ENCODE peak calls at places on chromosome X, in eight cellular contexts. One of them, this sample, is unnamed.

GRCh38 chrX:22740836-22741235 is 258.9 kb upstream of the DDX53 start:
- DNase-seq in pancreas: no peak
- DNase-seq in glutamatergic neuron: no peak
- DNase-seq in mesothelial cell of epicardium: no peak
- DNase-seq in fibroblast of mammary gland: no peak
- DNase-seq in cardiac fibroblast: no peak
- DNase-seq in GM13977: no peak
- DNase-seq in GM10248: no peak
- DNase-seq in this sample: no peak

GRCh38 chrX:2581296-2581695 is 80.5 kb upstream of the DHRSX start:
- DNase-seq in pancreas: no peak
- DNase-seq in glutamatergic neuron: no peak
- DNase-seq in mesothelial cell of epicardium: no peak
- DNase-seq in fibroblast of mammary gland: no peak
- DNase-seq in cardiac fibroblast: no peak
- DNase-seq in GM13977: no peak
- DNase-seq in GM10248: no peak
- DNase-seq in this sample: no peak

GRCh38 chrX:134782796-134783195 is 124.5 kb upstream of the PLAC1 start:
- DNase-seq in pancreas: no peak
- DNase-seq in glutamatergic neuron: no peak
- DNase-seq in mesothelial cell of epicardium: no peak
- DNase-seq in fibroblast of mammary gland: peak; percentile 58
- DNase-seq in cardiac fibroblast: peak; percentile 60
- DNase-seq in GM13977: no peak
- DNase-seq in GM10248: no peak
- DNase-seq in this sample: no peak

GRCh38 chrX:153725039-153725831 is 579 bp downstream of the ABCD1 start:
- DNase-seq in pancreas: peak; percentile 47
- DNase-seq in glutamatergic neuron: no peak
- DNase-seq in mesothelial cell of epicardium: no peak
- DNase-seq in fibroblast of mammary gland: no peak
- DNase-seq in cardiac fibroblast: no peak
- DNase-seq in GM13977: peak; percentile 63
- DNase-seq in GM10248: peak; percentile 30
- DNase-seq in this sample: peak; percentile 53

GRCh38 chrX:129717902-129718301 is 20.9 kb upstream of the XPNPEP2 start:
- DNase-seq in pancreas: no peak
- DNase-seq in glutamatergic neuron: no peak
- DNase-seq in mesothelial cell of epicardium: no peak
- DNase-seq in fibroblast of mammary gland: peak; percentile 87
- DNase-seq in cardiac fibroblast: peak; percentile 78
- DNase-seq in GM13977: no peak
- DNase-seq in GM10248: no peak
- DNase-seq in this sample: no peak

GRCh38 chrX:24027985-24028384 is 999 bp upstream of the KLHL15 start:
- DNase-seq in pancreas: no peak
- DNase-seq in glutamatergic neuron: no peak
- DNase-seq in mesothelial cell of epicardium: no peak
- DNase-seq in fibroblast of mammary gland: no peak
- DNase-seq in cardiac fibroblast: no peak
- DNase-seq in GM13977: no peak
- DNase-seq in GM10248: no peak
- DNase-seq in this sample: no peak

GRCh38 chrX:56733459-56734046 is 4.5 kb downstream of the NBDY start:
- DNase-seq in pancreas: peak; percentile 42
- DNase-seq in glutamatergic neuron: peak; percentile 24
- DNase-seq in mesothelial cell of epicardium: no peak
- DNase-seq in fibroblast of mammary gland: peak; percentile 51
- DNase-seq in cardiac fibroblast: peak; percentile 73
- DNase-seq in GM13977: peak; percentile 42
- DNase-seq in GM10248: peak; percentile 23
- DNase-seq in this sample: peak; percentile 10

GRCh38 chrX:15334561-15334960 is 762 bp downstream of the PIGA start:
- DNase-seq in pancreas: peak; percentile 24
- DNase-seq in glutamatergic neuron: no peak
- DNase-seq in mesothelial cell of epicardium: no peak
- DNase-seq in fibroblast of mammary gland: peak; percentile 35
- DNase-seq in cardiac fibroblast: peak; percentile 46
- DNase-seq in GM13977: peak; percentile 26
- DNase-seq in GM10248: peak; percentile 13
- DNase-seq in this sample: peak; percentile 12

GRCh38 chrX:11533211-11533651 is 132.5 kb downstream of the ARHGAP6 start:
- DNase-seq in pancreas: no peak
- DNase-seq in glutamatergic neuron: no peak
- DNase-seq in mesothelial cell of epicardium: no peak
- DNase-seq in fibroblast of mammary gland: peak; percentile 88
- DNase-seq in cardiac fibroblast: peak; percentile 85
- DNase-seq in GM13977: peak; percentile 56
- DNase-seq in GM10248: peak; percentile 37
- DNase-seq in this sample: peak; percentile 14

GRCh38 chrX:123860983-123861382 is 1.1 kb downstream of the XIAP start:
- DNase-seq in pancreas: no peak
- DNase-seq in glutamatergic neuron: no peak
- DNase-seq in mesothelial cell of epicardium: no peak
- DNase-seq in fibroblast of mammary gland: peak; percentile 30
- DNase-seq in cardiac fibroblast: peak; percentile 32
- DNase-seq in GM13977: no peak
- DNase-seq in GM10248: no peak
- DNase-seq in this sample: no peak

GRCh38 chrX:55143621-55144020 is 54.8 kb downstream of the PAGE2 start:
- DNase-seq in pancreas: no peak
- DNase-seq in glutamatergic neuron: no peak
- DNase-seq in mesothelial cell of epicardium: no peak
- DNase-seq in fibroblast of mammary gland: no peak
- DNase-seq in cardiac fibroblast: peak; percentile 28
- DNase-seq in GM13977: no peak
- DNase-seq in GM10248: no peak
- DNase-seq in this sample: no peak

GRCh38 chrX:129845616-129846190 is 2.0 kb upstream of the ZDHHC9 start:
- DNase-seq in pancreas: no peak
- DNase-seq in glutamatergic neuron: no peak
- DNase-seq in mesothelial cell of epicardium: no peak
- DNase-seq in fibroblast of mammary gland: no peak
- DNase-seq in cardiac fibroblast: no peak
- DNase-seq in GM13977: no peak
- DNase-seq in GM10248: no peak
- DNase-seq in this sample: no peak

GRCh38 chrX:130539721-130540321 is 138.0 kb downstream of the RBMX2 start:
- DNase-seq in pancreas: peak; percentile 51
- DNase-seq in glutamatergic neuron: peak; percentile 45
- DNase-seq in mesothelial cell of epicardium: peak; percentile 64
- DNase-seq in fibroblast of mammary gland: peak; percentile 57
- DNase-seq in cardiac fibroblast: peak; percentile 65
- DNase-seq in GM13977: peak; percentile 45
- DNase-seq in GM10248: peak; percentile 37
- DNase-seq in this sample: peak; percentile 52

GRCh38 chrX:133250184-133251080 is 32.3 kb upstream of the TFDP3 start:
- DNase-seq in pancreas: no peak
- DNase-seq in glutamatergic neuron: no peak
- DNase-seq in mesothelial cell of epicardium: no peak
- DNase-seq in fibroblast of mammary gland: no peak
- DNase-seq in cardiac fibroblast: no peak
- DNase-seq in GM13977: no peak
- DNase-seq in GM10248: no peak
- DNase-seq in this sample: no peak

GRCh38 chrX:153469811-153470410 is 465 bp downstream of the HAUS7 start:
- DNase-seq in pancreas: no peak
- DNase-seq in glutamatergic neuron: peak; percentile 38
- DNase-seq in mesothelial cell of epicardium: no peak
- DNase-seq in fibroblast of mammary gland: peak; percentile 28
- DNase-seq in cardiac fibroblast: peak; percentile 34
- DNase-seq in GM13977: no peak
- DNase-seq in GM10248: no peak
- DNase-seq in this sample: peak; percentile 45

GRCh38 chrX:151402719-151403390 is 5.8 kb downstream of the VMA21 start:
- DNase-seq in pancreas: peak; percentile 66
- DNase-seq in glutamatergic neuron: no peak
- DNase-seq in mesothelial cell of epicardium: no peak
- DNase-seq in fibroblast of mammary gland: no peak
- DNase-seq in cardiac fibroblast: no peak
- DNase-seq in GM13977: no peak
- DNase-seq in GM10248: no peak
- DNase-seq in this sample: no peak

GRCh38 chrX:18278448-18278847 is 57.8 kb upstream of the BEND2 start:
- DNase-seq in pancreas: no peak
- DNase-seq in glutamatergic neuron: peak; percentile 17
- DNase-seq in mesothelial cell of epicardium: no peak
- DNase-seq in fibroblast of mammary gland: no peak
- DNase-seq in cardiac fibroblast: no peak
- DNase-seq in GM13977: no peak
- DNase-seq in GM10248: no peak
- DNase-seq in this sample: no peak

GRCh38 chrX:135512508-135513139 is 7.8 kb upstream of the INTS6L start:
- DNase-seq in pancreas: no peak
- DNase-seq in glutamatergic neuron: no peak
- DNase-seq in mesothelial cell of epicardium: no peak
- DNase-seq in fibroblast of mammary gland: no peak
- DNase-seq in cardiac fibroblast: no peak
- DNase-seq in GM13977: no peak
- DNase-seq in GM10248: no peak
- DNase-seq in this sample: no peak

GRCh38 chrX:9942086-9942485 is 25.1 kb upstream of the CLDN34 start:
- DNase-seq in pancreas: no peak
- DNase-seq in glutamatergic neuron: no peak
- DNase-seq in mesothelial cell of epicardium: no peak
- DNase-seq in fibroblast of mammary gland: no peak
- DNase-seq in cardiac fibroblast: no peak
- DNase-seq in GM13977: peak; percentile 68
- DNase-seq in GM10248: peak; percentile 58
- DNase-seq in this sample: peak; percentile 60

DNA sequence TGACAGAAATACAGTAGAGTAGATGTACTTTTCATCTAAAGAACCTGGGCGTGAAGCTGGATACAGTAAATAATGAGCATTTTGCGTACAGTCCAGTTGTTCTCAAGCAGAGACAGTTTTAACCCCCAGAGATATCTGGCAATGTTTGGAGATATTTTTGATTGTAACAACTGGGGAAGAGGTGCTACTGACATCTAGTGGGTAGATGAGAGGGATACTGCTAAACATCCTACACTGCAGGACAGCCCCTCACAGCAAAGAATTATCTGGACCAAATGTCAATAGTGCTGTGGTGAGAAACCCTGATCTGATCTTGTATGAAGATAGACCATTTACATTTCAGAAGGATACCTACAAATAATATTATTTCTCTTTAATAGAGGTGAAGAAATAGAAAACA is 200.2 kb upstream of the FAM47A start:
- DNase-seq in pancreas: no peak
- DNase-seq in glutamatergic neuron: no peak
- DNase-seq in mesothelial cell of epicardium: no peak
- DNase-seq in fibroblast of mammary gland: no peak
- DNase-seq in cardiac fibroblast: peak; percentile 2
- DNase-seq in GM13977: no peak
- DNase-seq in GM10248: no peak
- DNase-seq in this sample: no peak
- TF ChIP-seq CTCF in pancreas: no peak
- TF ChIP-seq CTCF in glutamatergic neuron: no peak
- TF ChIP-seq CTCF in mesothelial cell of epicardium: no peak
- TF ChIP-seq CTCF in fibroblast of mammary gland: peak; percentile 18
- TF ChIP-seq CTCF in cardiac fibroblast: peak; percentile 42
- TF ChIP-seq CTCF in GM13977: peak; percentile 6
- TF ChIP-seq CTCF in GM10248: no peak
- TF ChIP-seq CTCF in this sample: no peak

GRCh38 chrX:47960400-47960799 is 43.4 kb downstream of the ZNF182 start:
- DNase-seq in pancreas: no peak
- DNase-seq in glutamatergic neuron: no peak
- DNase-seq in mesothelial cell of epicardium: no peak
- DNase-seq in fibroblast of mammary gland: no peak
- DNase-seq in cardiac fibroblast: no peak
- DNase-seq in GM13977: no peak
- DNase-seq in GM10248: no peak
- DNase-seq in this sample: no peak

GRCh38 chrX:47956016-47956415 is 47.8 kb downstream of the ZNF182 start:
- DNase-seq in pancreas: no peak
- DNase-seq in glutamatergic neuron: no peak
- DNase-seq in mesothelial cell of epicardium: no peak
- DNase-seq in fibroblast of mammary gland: no peak
- DNase-seq in cardiac fibroblast: no peak
- DNase-seq in GM13977: no peak
- DNase-seq in GM10248: no peak
- DNase-seq in this sample: no peak

DNA sequence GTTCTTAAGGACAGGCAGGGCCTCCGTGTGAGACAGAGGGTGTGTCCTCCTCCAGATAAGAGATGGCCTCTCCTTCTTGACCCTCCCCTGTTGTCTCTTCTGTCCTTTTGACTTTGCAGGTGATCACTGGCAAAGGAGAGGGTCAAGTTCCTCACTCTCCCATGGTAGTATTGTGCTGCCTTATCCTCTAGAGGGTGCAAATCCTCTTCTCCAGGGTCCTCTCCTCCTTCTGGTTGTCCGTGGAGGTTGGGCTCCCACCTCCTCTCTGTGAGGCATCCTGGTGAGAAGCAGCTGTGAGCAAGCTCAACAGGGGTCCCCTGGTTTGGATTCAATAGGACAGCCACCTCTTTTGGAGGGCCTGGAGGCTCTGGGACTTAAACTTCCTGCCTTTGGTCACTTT is 44.8 kb downstream of the ZNF182 start:
- DNase-seq in pancreas: no peak
- DNase-seq in glutamatergic neuron: no peak
- DNase-seq in mesothelial cell of epicardium: no peak
- DNase-seq in fibroblast of mammary gland: peak; percentile 17
- DNase-seq in cardiac fibroblast: peak; percentile 9
- DNase-seq in GM13977: peak; percentile 21
- DNase-seq in GM10248: peak; percentile 13
- DNase-seq in this sample: peak; percentile 12
- TF ChIP-seq CTCF in pancreas: no peak
- TF ChIP-seq CTCF in glutamatergic neuron: no peak
- TF ChIP-seq CTCF in mesothelial cell of epicardium: no peak
- TF ChIP-seq CTCF in fibroblast of mammary gland: peak; percentile 22
- TF ChIP-seq CTCF in cardiac fibroblast: peak; percentile 21
- TF ChIP-seq CTCF in GM13977: no peak
- TF ChIP-seq CTCF in GM10248: peak; percentile 12
- TF ChIP-seq CTCF in this sample: no peak

GRCh38 chrX:42615161-42615563 is 162.8 kb downstream of the PPP1R2C start:
- DNase-seq in pancreas: no peak
- DNase-seq in glutamatergic neuron: peak; percentile 16
- DNase-seq in mesothelial cell of epicardium: no peak
- DNase-seq in fibroblast of mammary gland: peak; percentile 4
- DNase-seq in cardiac fibroblast: no peak
- DNase-seq in GM13977: no peak
- DNase-seq in GM10248: no peak
- DNase-seq in this sample: no peak

GRCh38 chrX:42619068-42619467 is 158.9 kb downstream of the PPP1R2C start:
- DNase-seq in pancreas: no peak
- DNase-seq in glutamatergic neuron: no peak
- DNase-seq in mesothelial cell of epicardium: no peak
- DNase-seq in fibroblast of mammary gland: no peak
- DNase-seq in cardiac fibroblast: no peak
- DNase-seq in GM13977: no peak
- DNase-seq in GM10248: no peak
- DNase-seq in this sample: no peak

GRCh38 chrX:42616981-42617380 is 161.0 kb downstream of the PPP1R2C start:
- DNase-seq in pancreas: no peak
- DNase-seq in glutamatergic neuron: no peak
- DNase-seq in mesothelial cell of epicardium: no peak
- DNase-seq in fibroblast of mammary gland: no peak
- DNase-seq in cardiac fibroblast: no peak
- DNase-seq in GM13977: no peak
- DNase-seq in GM10248: no peak
- DNase-seq in this sample: no peak
- TF ChIP-seq CTCF in pancreas: no peak
- TF ChIP-seq CTCF in glutamatergic neuron: no peak
- TF ChIP-seq CTCF in mesothelial cell of epicardium: no peak
- TF ChIP-seq CTCF in fibroblast of mammary gland: no peak
- TF ChIP-seq CTCF in cardiac fibroblast: no peak
- TF ChIP-seq CTCF in GM13977: no peak
- TF ChIP-seq CTCF in GM10248: no peak
- TF ChIP-seq CTCF in this sample: no peak

GRCh38 chrX:51144828-51145442 is 187.7 kb upstream of the NUDT10 start:
- DNase-seq in pancreas: peak; percentile 18
- DNase-seq in glutamatergic neuron: peak; percentile 40
- DNase-seq in mesothelial cell of epicardium: no peak
- DNase-seq in fibroblast of mammary gland: peak; percentile 43
- DNase-seq in cardiac fibroblast: peak; percentile 40
- DNase-seq in GM13977: peak; percentile 34
- DNase-seq in GM10248: peak; percentile 21
- DNase-seq in this sample: peak; percentile 14
- TF ChIP-seq CTCF in pancreas: peak; percentile 50
- TF ChIP-seq CTCF in glutamatergic neuron: peak; percentile 69
- TF ChIP-seq CTCF in mesothelial cell of epicardium: peak; percentile 61
- TF ChIP-seq CTCF in fibroblast of mammary gland: peak; percentile 76
- TF ChIP-seq CTCF in cardiac fibroblast: peak; percentile 52
- TF ChIP-seq CTCF in GM13977: peak; percentile 80
- TF ChIP-seq CTCF in GM10248: peak; percentile 38
- TF ChIP-seq CTCF in this sample: peak; percentile 19